ENCODE peak calls at places on chromosomes 3 and 15, in six cellular contexts. O is heart right ventricle, A is mesendoderm, U is body of pancreas, H is kidney, B is thyroid gland. C is an unnamed sample. For H3K36me3, the result is how much of the 10 kb centered on the place peaks cover.

GRCh38 chr3:21894459-21895083 is 143.6 kb upstream of the ZNF385D start:
- DNase-seq in A (peak), U (peak), O (no peak), B (no peak), H (no peak), C (no peak)

GRCh38 chr3:31371464-31371863 is 161.3 kb upstream of the STT3B start:
- DNase-seq in U (no peak), O (no peak), B (no peak), H (no peak), A (no peak), C (no peak)

GRCh38 chr3:159637895-159638542 is 350.6 kb upstream of the IL12A start:
- DNase-seq in H (no peak), A (no peak), B (no peak), O (no peak), U (no peak), C (no peak)

GRCh38 chr15:69090197-69090948 is 70.1 kb upstream of the GLCE start:
- DNase-seq in B (no peak), O (no peak), U (peak), H (no peak), A (peak), C (no peak)

GRCh38 chr3:188578579-188579363 is 424.8 kb downstream of the LPP start:
- DNase-seq in A (no peak), U (peak), B (peak), O (peak), H (peak), C (no peak)

GRCh38 chr3:78703944-78704343 is 1063.9 kb downstream of the ROBO1 start:
- DNase-seq in H (no peak), O (no peak), B (no peak), A (no peak), U (no peak), C (no peak)

GRCh38 chr15:63599401-63600000 is 2.3 kb downstream of the FBXL22 start:
- DNase-seq in A (peak), O (peak), B (peak), H (peak), U (peak), C (peak)

GRCh38 chr15:27017168-27017809 is 46.3 kb downstream of the GABRG3 start:
- DNase-seq in O (no peak), A (peak), B (peak), H (no peak), U (peak), C (peak)

GRCh38 chr3:65783117-65783516 is 255.6 kb downstream of the MAGI1 start:
- DNase-seq in A (no peak), O (no peak), B (no peak), H (no peak), U (no peak), C (no peak)

GRCh38 chr3:11711826-11712225 is 68.1 kb upstream of the VGLL4 start:
- DNase-seq in A (no peak), B (no peak), U (no peak), H (no peak), O (no peak), C (no peak)

GRCh38 chr3:185176756-185177359 is 24.0 kb upstream of the C3orf70 start:
- DNase-seq in B (peak), U (peak), O (no peak), H (no peak), A (peak), C (no peak)

GRCh38 chr3:54321515-54321914 is 199.2 kb downstream of the CACNA2D3 start:
- DNase-seq in O (no peak), B (no peak), U (no peak), H (no peak), A (peak), C (no peak)

GRCh38 chr15:72967836-72968530 is 84.3 kb upstream of the NEO1 start:
- DNase-seq in O (no peak), H (no peak), B (no peak), U (no peak), A (peak), C (no peak)

GRCh38 chr3:149781216-149781615 is 11.1 kb downstream of the ANKUB1 start:
- DNase-seq in B (no peak), O (no peak), A (no peak), U (no peak), H (no peak), C (no peak)

GRCh38 chr3:149296972-149297371 is 36.5 kb downstream of the TM4SF18 start:
- DNase-seq in O (no peak), B (no peak), U (no peak), A (no peak), H (no peak), C (no peak)

GRCh38 chr3:11641683-11642407 is 1.9 kb downstream of the VGLL4 start:
- DNase-seq in A (peak), U (peak), O (no peak), H (no peak), B (peak), C (no peak)

GRCh38 chr3:43632269-43632733 is 10.5 kb upstream of the ANO10 start:
- DNase-seq in B (no peak), H (no peak), A (peak), O (no peak), U (no peak), C (no peak)

GRCh38 chr3:9807981-9808344 is 2.1 kb upstream of the TTLL3 start:
- DNase-seq in A (no peak), O (no peak), H (no peak), U (no peak), B (no peak), C (no peak)

GRCh38 chr3:195129644-195130492 is 141.1 kb downstream of the XXYLT1 start:
- DNase-seq in U (no peak), B (no peak), A (no peak), H (no peak), O (no peak), C (no peak)

GRCh38 chr15:73375755-73376305 is 7.1 kb upstream of the HCN4 start:
- DNase-seq in O (no peak), U (no peak), A (peak), H (no peak), B (peak), C (no peak)

GRCh38 chr15:96457852-96458251 is 127.4 kb downstream of the NR2F2 start:
- DNase-seq in B (no peak), U (no peak), O (no peak), H (no peak), A (no peak), C (no peak)

GRCh38 chr3:184234224-184234623 is 4.8 kb downstream of the VWA5B2 start:
- DNase-seq in U (peak), O (no peak), B (peak), A (no peak), H (peak), C (no peak)

GRCh38 chr3:47846186-47846879 is 43.4 kb downstream of the DHX30 start:
- DNase-seq in U (no peak), H (peak), O (no peak), A (no peak), B (no peak), C (no peak)
- H3K36me3 ChIP-seq in U (under half), H (half or more), O (half or more), A (under half), B (half or more), C (half or more)

DNA sequence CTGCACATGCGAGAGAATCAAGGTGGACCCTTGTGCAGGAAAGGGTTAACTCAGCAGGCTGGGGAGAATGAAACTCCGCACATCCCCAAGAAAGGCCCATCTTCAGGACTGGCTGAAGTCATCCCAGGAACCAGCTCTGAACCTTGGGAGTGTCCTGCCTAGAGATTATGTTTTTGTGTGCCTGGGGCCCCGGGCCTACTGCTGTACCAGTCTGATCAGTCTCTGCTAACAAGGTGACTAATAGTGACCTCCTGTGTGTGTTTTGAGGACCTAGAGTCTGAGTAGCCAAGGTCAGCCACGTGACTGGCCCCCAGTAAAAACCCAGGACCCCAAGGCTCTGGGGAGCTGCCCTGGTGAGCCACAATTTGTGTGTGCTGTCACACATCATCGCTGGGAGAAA is 58.2 kb downstream of the CYFIP1 start:
- DNase-seq in A (no peak), U (no peak), H (no peak), O (no peak), B (no peak), C (no peak)
- H3K36me3 ChIP-seq in A (under half), U (under half), H (under half), O (under half), B (under half), C (under half)

GRCh38 chr3:132703733-132704132 is 18.5 kb downstream of the NPHP3 start:
- DNase-seq in B (no peak), A (no peak), U (no peak), H (no peak), O (no peak), C (no peak)
- H3K36me3 ChIP-seq in B (under half), A (under half), U (under half), H (under half), O (half or more), C (under half)

GRCh38 chr15:39808909-39809308 is 26.3 kb upstream of the FSIP1 start:
- DNase-seq in B (no peak), U (no peak), O (no peak), A (no peak), H (no peak), C (no peak)

GRCh38 chr15:39817892-39818291 is 35.3 kb upstream of the FSIP1 start:
- DNase-seq in H (no peak), O (no peak), U (no peak), B (no peak), A (no peak), C (no peak)

GRCh38 chr15:39819449-39820016 is 36.9 kb upstream of the FSIP1 start:
- DNase-seq in A (no peak), B (no peak), U (no peak), O (no peak), H (no peak), C (no peak)

GRCh38 chr15:39814487-39814886 is 31.8 kb upstream of the FSIP1 start:
- DNase-seq in O (no peak), U (no peak), H (no peak), B (no peak), A (no peak), C (no peak)
- H3K36me3 ChIP-seq in O (under half), U (under half), H (under half), B (under half), A (under half), C (under half)

DNA sequence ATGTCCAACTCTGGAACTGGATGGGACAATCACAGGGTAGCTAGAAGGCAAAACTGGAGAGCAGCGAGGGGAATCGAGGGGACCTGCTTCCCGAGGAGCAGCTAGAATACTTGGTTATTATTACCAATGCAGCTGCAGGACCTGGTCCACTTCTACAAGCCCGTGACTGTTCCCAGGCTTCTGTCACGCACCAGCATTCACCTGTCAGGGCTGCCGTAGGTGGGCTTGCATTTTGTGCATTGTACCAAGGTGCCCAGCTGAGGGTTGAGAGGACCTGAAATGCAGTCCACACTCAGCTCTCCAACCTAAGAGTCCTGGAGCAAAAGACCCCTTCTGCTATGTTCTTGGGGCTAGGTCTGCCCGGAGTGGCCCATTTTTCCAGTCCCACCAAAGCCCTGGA is 2.3 kb downstream of the SEMA4B start:
- DNase-seq in H (peak), U (no peak), B (no peak), O (no peak), A (no peak), C (no peak)
- H3K36me3 ChIP-seq in H (under half), U (under half), B (under half), O (under half), A (under half), C (under half)

DNA sequence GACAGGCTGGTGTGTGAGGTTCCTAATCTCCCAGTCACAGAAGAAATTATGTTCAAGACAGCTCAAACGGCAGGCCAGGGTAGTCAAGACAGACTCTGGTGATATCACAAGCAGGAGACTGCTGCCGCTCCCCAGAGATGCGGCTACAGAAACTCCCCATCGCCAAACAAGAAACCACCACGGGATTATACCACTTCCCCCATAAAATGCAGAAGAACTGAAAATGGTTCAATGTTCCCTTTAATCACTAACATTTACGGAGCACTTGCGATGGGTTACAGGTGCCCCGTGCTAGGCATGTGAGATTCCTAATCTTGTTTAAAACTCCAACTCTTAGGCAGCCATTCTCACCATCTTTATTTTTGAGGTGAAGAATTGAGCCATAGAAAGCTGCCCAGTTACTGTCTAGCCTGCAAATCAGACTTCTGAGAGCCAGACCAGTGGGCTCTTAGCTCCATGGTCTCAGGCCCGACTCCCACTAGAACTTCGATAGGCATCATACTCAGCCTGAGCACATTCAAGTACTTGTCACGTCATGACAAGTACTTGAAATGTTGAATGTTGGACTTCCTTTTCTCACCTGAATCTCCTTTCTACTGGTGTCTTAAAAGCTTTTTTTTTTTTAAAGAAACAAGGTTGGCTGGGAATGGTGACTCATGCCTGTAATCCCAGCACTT is 58.4 kb downstream of the TBC1D2B start:
- DNase-seq in O (no peak), H (no peak), A (no peak), B (no peak), U (no peak), C (no peak)
- H3K36me3 ChIP-seq in O (under half), H (under half), A (under half), B (under half), U (under half), C (under half)

DNA sequence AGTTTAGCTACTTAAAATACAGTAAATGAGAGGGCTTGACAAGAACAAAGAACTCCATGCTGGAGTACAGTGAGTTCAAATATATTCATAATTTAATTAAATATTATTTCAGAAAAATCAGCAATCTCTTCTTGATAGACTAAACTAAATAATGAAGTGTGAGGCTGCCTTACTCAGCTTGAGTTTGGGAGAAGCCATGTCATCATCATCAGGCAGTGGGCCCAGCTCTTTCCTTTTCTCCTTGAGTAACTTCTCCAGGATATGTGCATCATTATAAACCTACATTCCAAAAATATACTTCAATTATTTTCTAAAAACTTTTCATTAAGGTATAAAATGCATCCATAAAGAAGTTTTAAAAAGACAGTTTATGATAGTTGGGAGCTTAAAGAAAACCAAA is 70.5 kb downstream of the PBRM1 start:
- DNase-seq in O (no peak), H (no peak), U (no peak), A (no peak), B (no peak), C (no peak)
- H3K36me3 ChIP-seq in O (under half), H (under half), U (under half), A (under half), B (under half), C (half or more)

DNA sequence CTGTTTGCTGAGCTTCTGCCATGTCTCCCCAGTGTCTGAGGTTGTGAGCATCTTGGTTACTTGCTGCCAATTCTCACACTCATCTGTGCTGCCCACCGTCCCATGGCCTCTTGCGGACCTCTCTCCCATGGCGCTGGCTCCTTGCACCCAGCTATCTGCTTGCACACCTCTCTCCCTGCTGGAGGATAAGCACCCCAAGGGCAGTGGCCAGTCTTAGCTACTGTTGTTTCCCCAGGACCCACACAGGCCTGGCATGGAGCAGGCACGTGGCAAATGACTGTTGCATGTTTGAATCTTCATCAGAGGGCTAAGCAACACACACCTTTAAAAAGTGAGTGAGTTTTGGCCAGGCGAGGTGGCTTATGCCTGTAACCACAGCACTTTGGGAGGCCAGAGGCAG is 14.7 kb downstream of the LIPC start:
- DNase-seq in A (no peak), O (no peak), H (no peak), U (no peak), B (no peak), C (no peak)
- H3K36me3 ChIP-seq in A (under half), O (under half), H (under half), U (under half), B (under half), C (under half)

C was measured in upper lobe of left lung.